ENCODE peak calls at places on chromosomes 6 and 20, in five cellular contexts. One of them, this sample, is unnamed.

GRCh38 chr6:110357696-110358535 is at the start of gene METTL24:
- DNase-seq in retina: peak; percentile 67
- DNase-seq in HL-60: peak; percentile 14
- DNase-seq in iPS-NIHi11: peak; percentile 67
- DNase-seq in ELF-1: peak; percentile 46
- DNase-seq in this sample: peak; percentile 77

GRCh38 chr6:119479860-119480655 is 130.5 kb upstream of the MAN1A1 start:
- DNase-seq in retina: no peak
- DNase-seq in HL-60: no peak
- DNase-seq in iPS-NIHi11: no peak
- DNase-seq in ELF-1: no peak
- DNase-seq in this sample: no peak

GRCh38 chr6:46217671-46218131 is 46.9 kb upstream of the ENPP5 start:
- DNase-seq in retina: no peak
- DNase-seq in HL-60: no peak
- DNase-seq in iPS-NIHi11: no peak
- DNase-seq in ELF-1: no peak
- DNase-seq in this sample: no peak

GRCh38 chr6:27161946-27162603 is 85.4 kb upstream of the PRSS16 start:
- DNase-seq in retina: peak; percentile 61
- DNase-seq in HL-60: peak; percentile 44
- DNase-seq in iPS-NIHi11: peak; percentile 23
- DNase-seq in ELF-1: no peak
- DNase-seq in this sample: peak; percentile 42

GRCh38 chr6:158060447-158061360 is 79.0 kb downstream of the SYNJ2 start:
- DNase-seq in retina: no peak
- DNase-seq in HL-60: no peak
- DNase-seq in iPS-NIHi11: peak; percentile 66
- DNase-seq in ELF-1: peak; percentile 82
- DNase-seq in this sample: peak; percentile 75

GRCh38 chr20:40080059-40080652 is 608.9 kb downstream of the MAFB start:
- DNase-seq in retina: no peak
- DNase-seq in HL-60: no peak
- DNase-seq in iPS-NIHi11: no peak
- DNase-seq in ELF-1: peak; percentile 24
- DNase-seq in this sample: no peak

GRCh38 chr20:54194724-54195438 is 13.0 kb upstream of the PFDN4 start:
- DNase-seq in retina: no peak
- DNase-seq in HL-60: no peak
- DNase-seq in iPS-NIHi11: no peak
- DNase-seq in ELF-1: no peak
- DNase-seq in this sample: peak; percentile 22

GRCh38 chr20:846894-847278 is 13.4 kb downstream of the FAM110A start:
- DNase-seq in retina: no peak
- DNase-seq in HL-60: peak; percentile 82
- DNase-seq in iPS-NIHi11: no peak
- DNase-seq in ELF-1: no peak
- DNase-seq in this sample: no peak

GRCh38 chr6:156421933-156422332 is 355.2 kb upstream of the ARID1B start:
- DNase-seq in retina: no peak
- DNase-seq in HL-60: no peak
- DNase-seq in iPS-NIHi11: no peak
- DNase-seq in ELF-1: no peak
- DNase-seq in this sample: no peak

GRCh38 chr20:63138855-63139341 is 77.0 kb downstream of the YTHDF1 start:
- DNase-seq in retina: no peak
- DNase-seq in HL-60: no peak
- DNase-seq in iPS-NIHi11: no peak
- DNase-seq in ELF-1: no peak
- DNase-seq in this sample: no peak

GRCh38 chr20:19961298-19961697 is 55.9 kb upstream of the NAA20 start:
- DNase-seq in retina: no peak
- DNase-seq in HL-60: no peak
- DNase-seq in iPS-NIHi11: peak; percentile 45
- DNase-seq in ELF-1: no peak
- DNase-seq in this sample: peak; percentile 12

GRCh38 chr6:108581237-108581931 is 20.7 kb downstream of the FOXO3 start:
- DNase-seq in retina: no peak
- DNase-seq in HL-60: peak; percentile 52
- DNase-seq in iPS-NIHi11: no peak
- DNase-seq in ELF-1: no peak
- DNase-seq in this sample: peak; percentile 52

GRCh38 chr6:2852921-2853322 is 11.3 kb upstream of the SERPINB1 start:
- DNase-seq in retina: no peak
- DNase-seq in HL-60: no peak
- DNase-seq in iPS-NIHi11: no peak
- DNase-seq in ELF-1: no peak
- DNase-seq in this sample: no peak

GRCh38 chr20:34999021-34999451 is 43.4 kb downstream of the MYH7B start:
- DNase-seq in retina: no peak
- DNase-seq in HL-60: no peak
- DNase-seq in iPS-NIHi11: no peak
- DNase-seq in ELF-1: no peak
- DNase-seq in this sample: no peak

GRCh38 chr20:34222208-34222607 is 19.0 kb upstream of the ASIP start:
- DNase-seq in retina: no peak
- DNase-seq in HL-60: peak; percentile 38
- DNase-seq in iPS-NIHi11: no peak
- DNase-seq in ELF-1: no peak
- DNase-seq in this sample: no peak

This sample was measured in left kidney.